ENCODE peak calls at places on chromosomes 2 and 18, in ten cellular contexts. N is sigmoid colon, Y is right atrium auricular region, Q is left ventricle myocardium inferior, M is bronchial epithelial cell, T is stomach, D is MG63, L is cardiac muscle cell, W is transverse colon, C is brain microvascular endothelial cell. U is an unnamed sample.

GRCh38 chr2:163778045-163778753 is 42.4 kb upstream of the FIGN start:
- DNase-seq in W (no peak), M (peak; percentile 94), T (peak; percentile 53), D (peak; percentile 87), L (no peak), C (peak; percentile 84), Y (no peak), Q (no peak), N (no peak), U (no peak)

GRCh38 chr2:193072647-193073046 is 877.9 kb upstream of the TMEFF2 start:
- DNase-seq in T (no peak), Q (no peak), W (no peak), C (no peak), Y (no peak), M (no peak), N (no peak), L (no peak), D (no peak), U (peak; percentile 9)

GRCh38 chr18:25814841-25815458 is 275.5 kb downstream of the SS18 start:
- DNase-seq in C (no peak), Y (no peak), N (no peak), Q (no peak), T (no peak), M (no peak), W (no peak), L (no peak), D (no peak), U (no peak)

GRCh38 chr18:32200766-32201165 is 10.9 kb downstream of the MEP1B start:
- DNase-seq in L (no peak), D (no peak), Q (no peak), C (no peak), T (no peak), N (no peak), Y (no peak), M (no peak), W (peak; percentile 17), U (no peak)

GRCh38 chr2:1688161-1688560 is 56.2 kb downstream of the PXDN start:
- DNase-seq in Y (no peak), N (no peak), M (no peak), D (no peak), T (no peak), C (no peak), W (no peak), L (no peak), Q (no peak), U (no peak)

GRCh38 chr18:58576641-58577251 is 52.1 kb downstream of the ALPK2 start:
- DNase-seq in L (no peak), D (no peak), Q (no peak), C (no peak), W (no peak), T (no peak), Y (no peak), M (no peak), N (no peak), U (peak; percentile 44)

GRCh38 chr2:207256476-207257207 is 90.9 kb upstream of the KLF7 start:
- DNase-seq in D (peak; percentile 59), Y (no peak), L (no peak), Q (no peak), C (peak; percentile 72), N (no peak), W (no peak), M (no peak), T (no peak), U (no peak)

GRCh38 chr2:47198985-47199451 is 43.9 kb upstream of the STPG4 start:
- DNase-seq in L (no peak), M (peak; percentile 60), C (peak; percentile 99), T (no peak), N (no peak), D (peak; percentile 84), W (no peak), Y (no peak), Q (no peak), U (peak; percentile 86)

GRCh38 chr18:22604390-22604985 is 186.8 kb upstream of the CTAGE1 start:
- DNase-seq in W (no peak), C (peak; percentile 71), Q (peak; percentile 49), T (peak; percentile 59), Y (peak; percentile 80), L (no peak), M (peak; percentile 57), N (no peak), D (no peak), U (peak; percentile 30)

GRCh38 chr2:65351234-65351947 is 81.0 kb downstream of the SPRED2 start:
- DNase-seq in C (peak; percentile 70), T (no peak), M (no peak), D (peak; percentile 74), Y (no peak), L (peak; percentile 27), Q (no peak), N (no peak), W (no peak), U (peak; percentile 74)

GRCh38 chr2:197497301-197497700 is 2.3 kb downstream of the HSPD1 start:
- DNase-seq in D (no peak), C (no peak), M (peak; percentile 16), L (no peak), N (no peak), W (no peak), Y (no peak), T (no peak), Q (no peak), U (no peak)

GRCh38 chr2:197498937-197499593 is 575 bp downstream of the HSPD1 start:
- DNase-seq in L (peak; percentile 84), M (peak; percentile 29), Y (peak; percentile 72), W (peak; percentile 76), D (peak; percentile 62), C (peak; percentile 46), T (peak; percentile 75), Q (peak; percentile 46), N (peak; percentile 85), U (peak; percentile 89)

GRCh38 chr2:197498627-197498936 is 1.1 kb downstream of the HSPD1 start:
- DNase-seq in M (no peak), D (no peak), L (no peak), Y (no peak), T (no peak), N (no peak), W (no peak), Q (no peak), C (no peak), U (no peak)

GRCh38 chr2:197496695-197497094 is 2.9 kb downstream of the HSPD1 start:
- DNase-seq in Y (no peak), C (no peak), L (no peak), N (no peak), Q (no peak), M (no peak), T (no peak), W (no peak), D (no peak), U (no peak)

GRCh38 chr2:197495433-197496134 is 4.1 kb downstream of the HSPD1 start:
- DNase-seq in C (no peak), M (no peak), L (no peak), D (no peak), T (no peak), N (no peak), Q (no peak), Y (no peak), W (no peak), U (no peak)
- H3K36me3 ChIP-seq in C (peaks cover 58% of the 10 kb centered on the region), M (peaks cover 26% of the 10 kb centered on the region), L (peaks cover 59% of the 10 kb centered on the region), D (peaks cover 90% of the 10 kb centered on the region), T (peaks cover 66% of the 10 kb centered on the region), N (peaks cover 73% of the 10 kb centered on the region), Q (peaks cover 72% of the 10 kb centered on the region), Y (peaks cover 64% of the 10 kb centered on the region), W (peaks cover 50% of the 10 kb centered on the region), U (peaks cover 73% of the 10 kb centered on the region)

DNA sequence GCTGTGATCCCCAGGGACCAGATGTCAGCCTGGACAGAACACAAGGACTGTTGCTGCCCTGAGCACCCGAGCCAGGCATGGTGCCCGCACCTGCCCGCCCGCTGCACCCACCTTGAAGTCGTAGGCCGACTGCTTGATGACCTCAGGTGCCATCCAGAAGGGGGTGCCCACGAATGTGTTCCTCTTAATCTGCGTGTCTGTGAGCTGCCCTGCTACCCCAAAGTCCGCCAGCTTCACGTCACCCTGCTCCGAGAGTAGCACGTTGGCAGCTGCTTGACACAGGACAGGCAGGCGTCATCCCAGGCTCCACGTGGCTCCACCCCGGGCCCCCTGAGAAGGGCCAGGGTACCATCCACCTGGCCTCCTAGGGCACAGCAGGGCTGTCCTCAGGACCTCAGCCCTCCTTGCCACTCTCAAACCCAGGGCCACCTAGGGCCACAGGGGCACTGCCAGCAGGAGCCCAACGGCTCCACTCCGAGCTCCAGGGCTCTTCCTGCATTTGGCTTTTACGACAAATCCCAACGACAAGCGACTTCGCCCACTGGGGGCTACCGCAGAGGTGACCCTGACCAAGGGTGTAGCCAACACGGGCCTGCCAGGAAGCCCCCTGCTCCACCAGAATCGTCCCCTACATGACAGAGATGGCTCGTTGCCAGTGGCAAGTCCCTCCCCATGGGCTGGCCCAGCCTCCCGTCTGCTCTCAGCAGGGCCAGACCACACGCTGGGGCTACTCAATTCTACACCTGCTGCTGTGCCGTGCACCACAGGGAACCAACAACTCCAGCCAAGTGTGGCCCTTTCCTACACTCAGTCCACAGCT is 9.0 kb downstream of the STK25 start:
- DNase-seq in C (no peak), T (no peak), L (no peak), Q (no peak), M (no peak), W (no peak), N (no peak), D (no peak), Y (no peak), U (peak; percentile 58)
- H3K36me3 ChIP-seq in C (peaks cover 53% of the 10 kb centered on the region), T (peaks cover 82% of the 10 kb centered on the region), L (peaks cover 8% of the 10 kb centered on the region), Q (peaks cover 63% of the 10 kb centered on the region), M (peaks cover 44% of the 10 kb centered on the region), W (no peaks in the 10 kb centered on the region), N (peaks cover 69% of the 10 kb centered on the region), D (peaks cover 45% of the 10 kb centered on the region), Y (peaks cover 48% of the 10 kb centered on the region), U (peaks cover 35% of the 10 kb centered on the region)

GRCh38 chr2:224777563-224777939 is 61.4 kb upstream of the CCDC195 start:
- DNase-seq in Q (no peak), T (no peak), D (no peak), Y (no peak), W (no peak), L (no peak), C (no peak), M (peak; percentile 25), N (no peak), U (no peak)
- H3K36me3 ChIP-seq in Q (no peaks in the 10 kb centered on the region), T (peaks cover 19% of the 10 kb centered on the region), D (peaks cover 2% of the 10 kb centered on the region), Y (no peaks in the 10 kb centered on the region), W (no peaks in the 10 kb centered on the region), L (no peaks in the 10 kb centered on the region), C (peaks cover 18% of the 10 kb centered on the region), M (no peaks in the 10 kb centered on the region), N (no peaks in the 10 kb centered on the region), U (peaks cover 57% of the 10 kb centered on the region)

GRCh38 chr2:86042256-86043168 is 63.2 kb downstream of the POLR1A start:
- DNase-seq in T (no peak), L (no peak), M (no peak), D (no peak), Q (no peak), Y (no peak), W (no peak), C (no peak), N (peak; percentile 43), U (no peak)

GRCh38 chr2:86046985-86047384 is 58.7 kb downstream of the POLR1A start:
- DNase-seq in W (no peak), Y (no peak), D (no peak), M (no peak), T (no peak), C (no peak), L (no peak), Q (no peak), N (peak; percentile 47), U (no peak)

GRCh38 chr2:86045541-86045940 is 60.1 kb downstream of the POLR1A start:
- DNase-seq in Q (no peak), M (no peak), T (no peak), C (no peak), Y (no peak), D (no peak), W (no peak), N (no peak), L (no peak), U (no peak)

GRCh38 chr2:86044614-86045013 is 61.1 kb downstream of the POLR1A start:
- DNase-seq in W (no peak), D (no peak), C (no peak), T (no peak), N (peak; percentile 44), M (no peak), L (no peak), Y (peak; percentile 52), Q (no peak), U (no peak)

GRCh38 chr2:86044045-86044444 is 61.6 kb downstream of the POLR1A start:
- DNase-seq in D (no peak), Y (peak; percentile 44), Q (no peak), M (no peak), T (no peak), L (no peak), C (no peak), W (no peak), N (peak; percentile 60), U (no peak)
- H3K36me3 ChIP-seq in D (peaks cover 62% of the 10 kb centered on the region), Y (peaks cover 92% of the 10 kb centered on the region), Q (peaks cover 92% of the 10 kb centered on the region), M (peaks cover 50% of the 10 kb centered on the region), T (peaks cover 99% of the 10 kb centered on the region), L (peaks cover 57% of the 10 kb centered on the region), C (peaks cover 82% of the 10 kb centered on the region), W (peaks cover 42% of the 10 kb centered on the region), N (peaks cover 98% of the 10 kb centered on the region), U (peaks cover 88% of the 10 kb centered on the region)